ENCODE peak calls at places on chromosomes 5 and 9, in seven cellular contexts. G is heart right ventricle, N is lower lobe of right lung, V is body of pancreas, M is GM23248, Z is HAP-1, F is OCI-LY7. S is an unnamed sample. For H3K4me1, the result is how much of the 10 kb centered on the place peaks cover.

GRCh38 chr9:29422445-29422844 is 1849.2 kb upstream of the C9orf72 start:
- DNase-seq in G (no peak), N (no peak), V (no peak), M (no peak), Z (no peak), F (peak), S (no peak)

GRCh38 chr9:103485138-103485537 is 490.0 kb downstream of the CYLC2 start:
- DNase-seq in G (no peak), N (no peak), V (no peak), M (no peak), Z (no peak), F (no peak), S (no peak)

GRCh38 chr9:90523953-90524352 is 118.7 kb downstream of the DIRAS2 start:
- DNase-seq in G (no peak), N (no peak), V (no peak), M (no peak), Z (no peak), F (no peak), S (no peak)

GRCh38 chr9:134863941-134864820 is 16.4 kb upstream of the FCN2 start:
- DNase-seq in G (no peak), N (peak), V (no peak), M (no peak), Z (no peak), F (no peak), S (peak)

GRCh38 chr9:100375677-100376076 is 22.9 kb upstream of the TEX10 start:
- DNase-seq in G (no peak), N (no peak), V (no peak), M (no peak), Z (no peak), F (no peak), S (no peak)

GRCh38 chr9:78559449-78559885 is 262.5 kb downstream of the PSAT1 start:
- DNase-seq in G (no peak), N (no peak), V (no peak), M (peak), Z (no peak), F (no peak), S (no peak)

GRCh38 chr9:650362-650761 is 191.1 kb upstream of the DMRT1 start:
- DNase-seq in G (no peak), N (no peak), V (no peak), M (peak), Z (peak), F (peak), S (no peak)

GRCh38 chr5:35246411-35246810 is 16.1 kb upstream of the PRLR start:
- DNase-seq in G (no peak), N (no peak), V (peak), M (peak), Z (peak), F (no peak), S (peak)

GRCh38 chr5:77935516-77936364 is 159.6 kb upstream of the TBCA start:
- DNase-seq in G (no peak), N (no peak), V (no peak), M (peak), Z (no peak), F (peak), S (peak)

GRCh38 chr5:36934740-36935356 is 58.3 kb downstream of the NIPBL start:
- DNase-seq in G (no peak), N (no peak), V (no peak), M (peak), Z (no peak), F (no peak), S (no peak)

GRCh38 chr5:139391570-139392323 is 2.0 kb upstream of the MZB1 start:
- DNase-seq in G (no peak), N (no peak), V (no peak), M (peak), Z (no peak), F (peak), S (no peak)

GRCh38 chr5:116947691-116948528 is 373.3 kb upstream of the SEMA6A start:
- DNase-seq in G (peak), N (peak), V (peak), M (peak), Z (peak), F (peak), S (peak)

GRCh38 chr9:128102861-128103588 is 24.5 kb downstream of the PTGES2 start:
- DNase-seq in G (no peak), N (peak), V (peak), M (no peak), Z (no peak), F (no peak), S (no peak)

GRCh38 chr9:88544245-88544644 is 9.3 kb downstream of the NXNL2 start:
- DNase-seq in G (peak), N (no peak), V (no peak), M (no peak), Z (no peak), F (no peak), S (no peak)

DNA sequence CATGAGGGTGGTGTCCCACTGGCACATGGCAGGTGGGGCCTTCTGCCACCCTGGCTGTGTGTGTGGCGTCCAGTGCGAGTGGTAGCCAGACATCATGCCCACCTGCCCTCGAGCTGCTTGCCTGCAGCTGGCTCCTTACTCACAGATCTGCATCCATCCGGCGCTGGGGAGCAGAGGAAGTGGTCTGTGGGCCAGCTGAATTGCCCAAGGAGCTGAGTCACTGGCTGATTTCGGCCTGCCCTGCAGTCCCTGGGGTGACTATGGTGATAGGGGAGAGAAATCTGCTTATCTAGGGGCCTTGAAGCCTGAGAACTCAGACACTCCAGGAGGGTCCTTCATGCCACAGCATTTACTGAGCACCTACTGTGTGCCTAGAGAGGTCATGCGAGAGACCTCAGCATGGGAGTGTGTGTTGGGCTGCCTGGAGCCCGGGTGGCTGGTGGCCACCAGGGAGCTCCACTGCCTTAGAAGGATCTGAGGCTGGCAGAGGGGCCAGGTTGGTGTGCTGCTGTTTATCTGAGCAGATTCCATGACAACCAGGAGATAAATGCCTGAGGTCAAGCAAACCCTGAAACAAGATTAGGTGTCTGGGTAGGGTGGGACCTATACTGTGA is 57.1 kb downstream of the SLC22A5 start:
- DNase-seq in G (peak), N (peak), V (peak), M (peak), Z (no peak), F (peak), S (peak)
- H3K4me3 ChIP-seq in G (no peak), N (peak), V (no peak), M (peak), Z (no peak), F (peak), S (no peak)

GRCh38 chr5:59317023-59317771 is 576.3 kb downstream of the PDE4D start:
- DNase-seq in G (peak), N (no peak), V (no peak), M (peak), Z (peak), F (no peak), S (peak)
- H3K4me1 ChIP-seq in G (half or more), N (under half), V (under half), M (under half), Z (under half), F (under half), S (half or more)

DNA sequence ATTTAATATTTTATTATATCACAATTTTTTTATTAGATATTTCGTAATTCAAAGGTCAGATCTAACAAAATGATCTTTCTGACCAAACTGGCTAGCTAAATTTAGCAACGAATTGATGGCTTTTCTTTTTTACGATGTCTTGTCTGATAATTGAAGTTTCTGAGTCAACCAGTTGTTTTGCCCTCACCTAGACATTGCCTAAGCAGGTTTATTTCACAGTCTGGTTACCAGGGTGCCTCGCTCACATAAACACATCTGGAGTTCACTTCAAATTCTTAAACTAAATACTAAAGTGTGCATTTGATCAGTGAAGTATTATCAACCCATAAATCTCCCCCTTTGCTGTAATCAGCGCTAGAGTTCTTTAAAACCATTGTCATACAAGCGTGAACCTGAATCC is 448.3 kb downstream of the TLE4 start:
- DNase-seq in G (no peak), N (no peak), V (no peak), M (no peak), Z (no peak), F (no peak), S (no peak)
- H3K4me3 ChIP-seq in G (no peak), N (no peak), V (no peak), M (no peak), Z (no peak), F (no peak), S (no peak)

GRCh38 chr9:137314561-137315560 is 12.8 kb upstream of the NRARP start:
- DNase-seq in G (no peak), N (no peak), V (peak), M (no peak), Z (no peak), F (no peak), S (no peak)

GRCh38 chr9:137313956-137314560 is 12.0 kb upstream of the NRARP start:
- DNase-seq in G (no peak), N (no peak), V (no peak), M (no peak), Z (no peak), F (no peak), S (no peak)

GRCh38 chr9:137316012-137316981 is 14.2 kb upstream of the NRARP start:
- DNase-seq in G (peak), N (no peak), V (peak), M (peak), Z (no peak), F (peak), S (no peak)

GRCh38 chr9:137317021-137317978 is 15.2 kb upstream of the NRARP start:
- DNase-seq in G (no peak), N (no peak), V (no peak), M (no peak), Z (no peak), F (no peak), S (no peak)

DNA sequence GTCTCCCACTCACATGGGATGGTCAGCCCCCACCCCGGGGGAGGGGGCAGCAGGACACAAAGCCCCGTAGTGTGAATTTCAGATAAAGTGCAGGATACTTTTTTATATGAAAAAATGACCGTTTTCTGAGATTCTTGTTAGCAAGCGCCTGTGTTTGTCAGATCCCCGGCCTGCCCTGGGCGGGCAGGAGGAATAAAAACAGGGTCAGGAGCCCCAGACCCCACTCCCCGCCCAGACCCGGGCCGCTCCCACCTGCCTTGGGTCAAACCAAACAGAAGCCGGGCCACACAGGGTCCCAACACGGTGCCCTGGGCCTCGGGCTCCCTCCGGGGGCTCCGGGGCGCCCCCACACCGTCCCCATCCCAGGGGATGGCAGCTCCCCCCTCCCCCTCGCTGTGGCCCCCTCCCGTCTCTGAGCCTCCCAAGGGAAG is 13.5 kb upstream of the NRARP start:
- DNase-seq in G (no peak), N (no peak), V (no peak), M (no peak), Z (no peak), F (no peak), S (no peak)
- H3K4me1 ChIP-seq in G (half or more), N (under half), V (half or more), M (under half), Z (under half), F (under half), S (under half)

DNA sequence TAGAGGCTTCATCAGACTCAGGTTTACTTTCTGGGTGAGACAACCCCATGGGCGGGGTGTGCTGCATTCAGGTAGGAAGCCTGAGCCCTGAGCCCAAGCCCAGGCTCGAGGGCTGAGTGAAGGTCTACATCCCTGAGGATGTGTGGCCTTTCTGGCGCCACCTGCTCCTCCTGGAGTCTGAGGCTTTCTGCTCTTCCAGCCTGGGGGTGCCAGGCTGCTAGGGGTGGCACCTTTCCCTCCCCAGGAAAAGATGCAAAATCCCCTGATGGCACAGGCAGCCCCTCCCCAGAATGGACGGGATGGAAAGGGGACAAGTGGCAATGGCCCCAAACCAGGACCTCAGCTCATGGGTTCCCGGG is 44.4 kb upstream of the PRRC2B start:
- DNase-seq in G (no peak), N (no peak), V (no peak), M (no peak), Z (no peak), F (no peak), S (no peak)
- H3K4me3 ChIP-seq in G (peak), N (peak), V (no peak), M (no peak), Z (no peak), F (no peak), S (peak)

DNA sequence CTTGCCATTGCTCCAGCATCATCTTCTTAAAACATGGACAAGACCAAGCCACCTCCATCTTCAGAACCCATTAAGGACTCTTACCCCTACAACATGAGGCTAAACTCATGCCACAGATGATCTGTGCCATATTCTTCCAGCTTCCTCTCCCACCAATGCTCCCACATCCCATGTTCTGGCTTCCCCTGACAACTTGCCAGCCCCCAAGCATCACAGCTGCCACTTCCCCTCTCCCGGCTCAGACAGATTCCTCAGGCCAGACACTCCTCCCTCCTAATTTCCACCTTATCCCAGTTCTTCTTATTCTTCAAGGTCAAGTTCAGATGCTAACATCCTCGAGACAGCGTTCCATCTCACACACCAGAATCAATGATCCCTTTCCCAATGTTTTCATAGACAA is 57.8 kb downstream of the ANKH start:
- DNase-seq in G (no peak), N (no peak), V (no peak), M (no peak), Z (no peak), F (no peak), S (peak)
- H3K4me1 ChIP-seq in G (half or more), N (under half), V (under half), M (under half), Z (under half), F (under half), S (under half)

DNA sequence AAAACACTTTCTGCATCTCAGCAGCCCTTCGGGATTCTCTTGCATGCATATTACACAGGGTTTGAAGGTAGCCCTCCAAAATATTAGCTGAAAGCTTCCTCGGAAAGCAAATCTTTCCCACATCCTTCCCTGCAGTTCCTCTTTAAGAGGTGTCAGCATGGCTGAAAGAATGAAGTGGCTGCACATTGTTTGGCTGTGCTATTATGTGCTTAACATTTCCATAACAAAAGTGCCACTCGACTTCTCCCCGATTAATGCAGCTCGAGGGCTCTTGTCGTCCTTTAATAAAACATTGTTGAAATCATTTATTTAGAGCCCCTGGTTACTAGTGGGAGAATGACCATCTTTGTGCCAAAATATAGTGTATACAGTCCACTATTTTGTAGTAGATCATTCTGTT is 6.5 kb downstream of the GAS1 start:
- DNase-seq in G (no peak), N (no peak), V (no peak), M (no peak), Z (peak), F (no peak), S (peak)
- H3K4me3 ChIP-seq in G (no peak), N (no peak), V (no peak), M (no peak), Z (no peak), F (no peak), S (no peak)

DNA sequence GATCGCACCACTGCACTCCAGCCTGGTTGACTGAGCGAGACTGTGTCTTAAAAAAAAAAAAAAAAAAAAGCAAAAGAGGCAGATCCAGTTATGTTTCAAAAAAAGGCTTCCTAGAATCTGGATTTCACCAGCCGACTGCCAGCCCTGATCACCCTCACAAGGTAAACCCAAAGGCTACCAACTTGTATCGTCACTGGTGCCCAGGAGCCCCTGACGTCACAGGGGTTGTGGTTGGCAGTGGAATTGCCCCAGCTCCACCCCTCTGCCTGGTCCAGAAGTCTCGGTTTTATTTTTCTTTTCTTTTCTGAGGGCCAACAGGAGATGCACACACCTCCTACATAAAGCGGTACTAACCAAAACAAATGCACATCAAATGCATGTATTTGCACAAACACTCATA is 6.0 kb upstream of the LMX1B start:
- DNase-seq in G (no peak), N (no peak), V (no peak), M (no peak), Z (no peak), F (no peak), S (no peak)
- H3K4me1 ChIP-seq in G (half or more), N (under half), V (under half), M (under half), Z (under half), F (under half), S (under half)

GRCh38 chr5:3220638-3221288 is 374.9 kb upstream of the IRX1 start:
- DNase-seq in G (no peak), N (no peak), V (no peak), M (no peak), Z (no peak), F (no peak), S (no peak)

GRCh38 chr5:3218096-3218495 is 377.5 kb upstream of the IRX1 start:
- DNase-seq in G (no peak), N (no peak), V (no peak), M (no peak), Z (no peak), F (no peak), S (no peak)

GRCh38 chr5:3218916-3219650 is 376.5 kb upstream of the IRX1 start:
- DNase-seq in G (no peak), N (no peak), V (no peak), M (no peak), Z (no peak), F (no peak), S (no peak)

GRCh38 chr5:3221432-3221831 is 374.2 kb upstream of the IRX1 start:
- DNase-seq in G (no peak), N (no peak), V (no peak), M (no peak), Z (no peak), F (no peak), S (no peak)

GRCh38 chr5:3220201-3220600 is 375.4 kb upstream of the IRX1 start:
- DNase-seq in G (no peak), N (no peak), V (no peak), M (no peak), Z (no peak), F (no peak), S (no peak)
- H3K4me3 ChIP-seq in G (no peak), N (no peak), V (no peak), M (no peak), Z (no peak), F (no peak), S (no peak)